ENCODE peak calls at places on chromosomes 7 and 10, in nine cellular contexts. One of them, this sample, is unnamed.

GRCh38 chr7:102935450-102936110 is 22.8 kb downstream of the LRRC17 start:
- DNase-seq in WERI-Rb-1: no peak
- DNase-seq in fibroblast of pulmonary artery: peak
- DNase-seq in tibial artery: no peak
- DNase-seq in IMR-90: no peak
- DNase-seq in choroid plexus epithelial cell: peak
- DNase-seq in neural progenitor cell: no peak
- DNase-seq in OCI-LY7: no peak
- DNase-seq in adrenal gland: no peak
- DNase-seq in this sample: no peak

GRCh38 chr7:141533149-141533949 is 17.9 kb upstream of the AGK start:
- DNase-seq in fibroblast of pulmonary artery: peak
- DNase-seq in IMR-90: peak
- DNase-seq in OCI-LY7: peak
- DNase-seq in adrenal gland: peak
- DNase-seq in WERI-Rb-1: peak
- DNase-seq in tibial artery: peak
- DNase-seq in neural progenitor cell: peak
- DNase-seq in choroid plexus epithelial cell: peak
- DNase-seq in this sample: peak

GRCh38 chr7:115357213-115357999 is 435.5 kb downstream of the MDFIC start:
- DNase-seq in adrenal gland: no peak
- DNase-seq in fibroblast of pulmonary artery: no peak
- DNase-seq in neural progenitor cell: no peak
- DNase-seq in WERI-Rb-1: no peak
- DNase-seq in IMR-90: peak
- DNase-seq in tibial artery: no peak
- DNase-seq in choroid plexus epithelial cell: no peak
- DNase-seq in OCI-LY7: no peak
- DNase-seq in this sample: no peak

GRCh38 chr10:94193466-94193924 is 169.2 kb downstream of the NOC3L start:
- DNase-seq in tibial artery: no peak
- DNase-seq in WERI-Rb-1: no peak
- DNase-seq in OCI-LY7: no peak
- DNase-seq in choroid plexus epithelial cell: peak
- DNase-seq in adrenal gland: no peak
- DNase-seq in neural progenitor cell: peak
- DNase-seq in IMR-90: peak
- DNase-seq in fibroblast of pulmonary artery: peak
- DNase-seq in this sample: no peak

GRCh38 chr7:55569797-55570196 is 2.5 kb downstream of the VOPP1 start:
- DNase-seq in neural progenitor cell: no peak
- DNase-seq in OCI-LY7: peak
- DNase-seq in adrenal gland: no peak
- DNase-seq in tibial artery: no peak
- DNase-seq in IMR-90: no peak
- DNase-seq in WERI-Rb-1: no peak
- DNase-seq in fibroblast of pulmonary artery: no peak
- DNase-seq in choroid plexus epithelial cell: no peak
- DNase-seq in this sample: no peak

GRCh38 chr7:128373588-128373987 is 12.1 kb upstream of the PRRT4 start:
- DNase-seq in OCI-LY7: no peak
- DNase-seq in tibial artery: no peak
- DNase-seq in adrenal gland: no peak
- DNase-seq in neural progenitor cell: no peak
- DNase-seq in fibroblast of pulmonary artery: no peak
- DNase-seq in choroid plexus epithelial cell: no peak
- DNase-seq in IMR-90: no peak
- DNase-seq in WERI-Rb-1: no peak
- DNase-seq in this sample: no peak

GRCh38 chr10:55158643-55159042 is 357.6 kb upstream of the PCDH15 start:
- DNase-seq in IMR-90: no peak
- DNase-seq in OCI-LY7: no peak
- DNase-seq in choroid plexus epithelial cell: no peak
- DNase-seq in neural progenitor cell: no peak
- DNase-seq in fibroblast of pulmonary artery: no peak
- DNase-seq in WERI-Rb-1: no peak
- DNase-seq in tibial artery: no peak
- DNase-seq in adrenal gland: no peak
- DNase-seq in this sample: no peak

GRCh38 chr7:139182363-139182762 is 48.7 kb upstream of the UBN2 start:
- DNase-seq in neural progenitor cell: no peak
- DNase-seq in adrenal gland: no peak
- DNase-seq in IMR-90: no peak
- DNase-seq in tibial artery: no peak
- DNase-seq in OCI-LY7: no peak
- DNase-seq in WERI-Rb-1: no peak
- DNase-seq in choroid plexus epithelial cell: no peak
- DNase-seq in fibroblast of pulmonary artery: no peak
- DNase-seq in this sample: no peak

GRCh38 chr10:14812271-14812670 is 25.6 kb downstream of the CDNF start:
- DNase-seq in fibroblast of pulmonary artery: peak
- DNase-seq in adrenal gland: no peak
- DNase-seq in tibial artery: no peak
- DNase-seq in WERI-Rb-1: no peak
- DNase-seq in OCI-LY7: no peak
- DNase-seq in choroid plexus epithelial cell: no peak
- DNase-seq in IMR-90: peak
- DNase-seq in neural progenitor cell: peak
- DNase-seq in this sample: no peak

GRCh38 chr10:23157691-23158369 is 34.3 kb upstream of the PTF1A start:
- DNase-seq in tibial artery: no peak
- DNase-seq in WERI-Rb-1: peak
- DNase-seq in neural progenitor cell: peak
- DNase-seq in fibroblast of pulmonary artery: peak
- DNase-seq in OCI-LY7: peak
- DNase-seq in choroid plexus epithelial cell: peak
- DNase-seq in adrenal gland: no peak
- DNase-seq in IMR-90: peak
- DNase-seq in this sample: peak

GRCh38 chr7:52961084-52961483 is 74.3 kb upstream of the POM121L12 start:
- DNase-seq in IMR-90: no peak
- DNase-seq in tibial artery: no peak
- DNase-seq in WERI-Rb-1: no peak
- DNase-seq in adrenal gland: no peak
- DNase-seq in choroid plexus epithelial cell: no peak
- DNase-seq in fibroblast of pulmonary artery: peak
- DNase-seq in neural progenitor cell: no peak
- DNase-seq in OCI-LY7: no peak
- DNase-seq in this sample: no peak

GRCh38 chr10:132547421-132547861 is 9.9 kb downstream of the INPP5A start:
- DNase-seq in choroid plexus epithelial cell: no peak
- DNase-seq in fibroblast of pulmonary artery: no peak
- DNase-seq in IMR-90: no peak
- DNase-seq in tibial artery: peak
- DNase-seq in WERI-Rb-1: no peak
- DNase-seq in adrenal gland: no peak
- DNase-seq in OCI-LY7: no peak
- DNase-seq in neural progenitor cell: no peak
- DNase-seq in this sample: no peak

GRCh38 chr10:68471063-68471585 is 649 bp downstream of the DNA2 start:
- DNase-seq in OCI-LY7: peak
- DNase-seq in fibroblast of pulmonary artery: no peak
- DNase-seq in IMR-90: no peak
- DNase-seq in tibial artery: no peak
- DNase-seq in choroid plexus epithelial cell: no peak
- DNase-seq in adrenal gland: no peak
- DNase-seq in neural progenitor cell: peak
- DNase-seq in WERI-Rb-1: no peak
- DNase-seq in this sample: peak

GRCh38 chr10:38730076-38730475 is 635.9 kb downstream of the ZNF37A start:
- DNase-seq in adrenal gland: no peak
- DNase-seq in fibroblast of pulmonary artery: no peak
- DNase-seq in choroid plexus epithelial cell: no peak
- DNase-seq in neural progenitor cell: no peak
- DNase-seq in IMR-90: no peak
- DNase-seq in tibial artery: no peak
- DNase-seq in WERI-Rb-1: no peak
- DNase-seq in OCI-LY7: no peak
- DNase-seq in this sample: no peak

GRCh38 chr7:13770305-13770704 is 219.2 kb downstream of the ETV1 start:
- DNase-seq in choroid plexus epithelial cell: peak
- DNase-seq in tibial artery: no peak
- DNase-seq in fibroblast of pulmonary artery: peak
- DNase-seq in adrenal gland: no peak
- DNase-seq in neural progenitor cell: no peak
- DNase-seq in OCI-LY7: no peak
- DNase-seq in IMR-90: peak
- DNase-seq in WERI-Rb-1: no peak
- DNase-seq in this sample: no peak

GRCh38 chr7:55255501-55256445 is 109.4 kb upstream of the LANCL2 start:
- DNase-seq in tibial artery: peak
- DNase-seq in fibroblast of pulmonary artery: peak
- DNase-seq in choroid plexus epithelial cell: peak
- DNase-seq in adrenal gland: peak
- DNase-seq in IMR-90: peak
- DNase-seq in OCI-LY7: peak
- DNase-seq in neural progenitor cell: peak
- DNase-seq in WERI-Rb-1: peak
- DNase-seq in this sample: peak

GRCh38 chr10:47299989-47300931 is at the start of gene GDF10:
- DNase-seq in neural progenitor cell: peak
- DNase-seq in choroid plexus epithelial cell: peak
- DNase-seq in WERI-Rb-1: peak
- DNase-seq in OCI-LY7: no peak
- DNase-seq in tibial artery: no peak
- DNase-seq in IMR-90: no peak
- DNase-seq in fibroblast of pulmonary artery: no peak
- DNase-seq in adrenal gland: no peak
- DNase-seq in this sample: no peak
- TF ChIP-seq CTCF in neural progenitor cell: peak
- TF ChIP-seq CTCF in choroid plexus epithelial cell: no peak
- TF ChIP-seq CTCF in WERI-Rb-1: peak
- TF ChIP-seq CTCF in OCI-LY7: no peak
- TF ChIP-seq CTCF in tibial artery: no peak
- TF ChIP-seq CTCF in IMR-90: no peak
- TF ChIP-seq CTCF in fibroblast of pulmonary artery: no peak
- TF ChIP-seq CTCF in adrenal gland: no peak
- TF ChIP-seq CTCF in this sample: no peak

GRCh38 chr7:151420144-151420543 is 10.3 kb upstream of the WDR86 start:
- DNase-seq in tibial artery: no peak
- DNase-seq in neural progenitor cell: no peak
- DNase-seq in fibroblast of pulmonary artery: no peak
- DNase-seq in OCI-LY7: no peak
- DNase-seq in choroid plexus epithelial cell: no peak
- DNase-seq in IMR-90: peak
- DNase-seq in adrenal gland: no peak
- DNase-seq in WERI-Rb-1: no peak
- DNase-seq in this sample: no peak

GRCh38 chr7:151424799-151425198 is 15.0 kb upstream of the WDR86 start:
- DNase-seq in IMR-90: peak
- DNase-seq in tibial artery: no peak
- DNase-seq in neural progenitor cell: no peak
- DNase-seq in adrenal gland: no peak
- DNase-seq in choroid plexus epithelial cell: peak
- DNase-seq in WERI-Rb-1: no peak
- DNase-seq in fibroblast of pulmonary artery: no peak
- DNase-seq in OCI-LY7: no peak
- DNase-seq in this sample: no peak

GRCh38 chr7:151423936-151424335 is 14.1 kb upstream of the WDR86 start:
- DNase-seq in neural progenitor cell: no peak
- DNase-seq in choroid plexus epithelial cell: no peak
- DNase-seq in tibial artery: no peak
- DNase-seq in OCI-LY7: no peak
- DNase-seq in adrenal gland: no peak
- DNase-seq in IMR-90: no peak
- DNase-seq in WERI-Rb-1: no peak
- DNase-seq in fibroblast of pulmonary artery: no peak
- DNase-seq in this sample: no peak

GRCh38 chr7:151423226-151423625 is 13.4 kb upstream of the WDR86 start:
- DNase-seq in choroid plexus epithelial cell: no peak
- DNase-seq in tibial artery: no peak
- DNase-seq in IMR-90: no peak
- DNase-seq in OCI-LY7: no peak
- DNase-seq in fibroblast of pulmonary artery: no peak
- DNase-seq in adrenal gland: no peak
- DNase-seq in neural progenitor cell: no peak
- DNase-seq in WERI-Rb-1: no peak
- DNase-seq in this sample: no peak

DNA sequence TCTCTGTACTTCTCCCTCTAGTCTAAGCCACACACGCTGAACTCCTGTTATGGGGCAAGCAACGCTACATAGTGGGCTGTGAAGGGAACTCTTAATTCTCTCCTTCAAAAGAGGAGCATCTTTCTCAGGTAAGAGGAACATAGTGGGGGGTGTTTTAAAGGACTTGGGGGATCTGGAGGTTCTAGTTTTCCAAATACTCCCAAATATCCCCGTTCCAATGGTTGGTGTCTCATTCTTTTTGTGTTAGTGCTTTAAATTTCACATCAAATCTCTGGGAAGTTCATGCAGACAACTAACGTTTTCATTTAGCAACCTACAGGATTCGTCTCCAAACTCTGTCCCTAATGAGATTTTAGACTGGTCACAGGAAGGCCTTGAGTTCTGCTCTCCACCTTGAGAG is 12.4 kb upstream of the WDR86 start:
- DNase-seq in IMR-90: no peak
- DNase-seq in neural progenitor cell: no peak
- DNase-seq in choroid plexus epithelial cell: no peak
- DNase-seq in adrenal gland: no peak
- DNase-seq in tibial artery: no peak
- DNase-seq in OCI-LY7: no peak
- DNase-seq in fibroblast of pulmonary artery: no peak
- DNase-seq in WERI-Rb-1: no peak
- DNase-seq in this sample: no peak
- H3K4me3 ChIP-seq in IMR-90: no peak
- H3K4me3 ChIP-seq in neural progenitor cell: no peak
- H3K4me3 ChIP-seq in choroid plexus epithelial cell: no peak
- H3K4me3 ChIP-seq in adrenal gland: no peak
- H3K4me3 ChIP-seq in tibial artery: no peak
- H3K4me3 ChIP-seq in OCI-LY7: no peak
- H3K4me3 ChIP-seq in fibroblast of pulmonary artery: no peak
- H3K4me3 ChIP-seq in WERI-Rb-1: no peak
- H3K4me3 ChIP-seq in this sample: no peak

GRCh38 chr10:70260259-70260658 is 23.5 kb downstream of the NPFFR1 start:
- DNase-seq in IMR-90: no peak
- DNase-seq in neural progenitor cell: no peak
- DNase-seq in adrenal gland: no peak
- DNase-seq in OCI-LY7: no peak
- DNase-seq in choroid plexus epithelial cell: no peak
- DNase-seq in tibial artery: no peak
- DNase-seq in WERI-Rb-1: no peak
- DNase-seq in fibroblast of pulmonary artery: no peak
- DNase-seq in this sample: no peak
- TF ChIP-seq CTCF in IMR-90: no peak
- TF ChIP-seq CTCF in neural progenitor cell: peak
- TF ChIP-seq CTCF in adrenal gland: no peak
- TF ChIP-seq CTCF in OCI-LY7: no peak
- TF ChIP-seq CTCF in choroid plexus epithelial cell: peak
- TF ChIP-seq CTCF in tibial artery: no peak
- TF ChIP-seq CTCF in WERI-Rb-1: peak
- TF ChIP-seq CTCF in fibroblast of pulmonary artery: no peak
- TF ChIP-seq CTCF in this sample: no peak

DNA sequence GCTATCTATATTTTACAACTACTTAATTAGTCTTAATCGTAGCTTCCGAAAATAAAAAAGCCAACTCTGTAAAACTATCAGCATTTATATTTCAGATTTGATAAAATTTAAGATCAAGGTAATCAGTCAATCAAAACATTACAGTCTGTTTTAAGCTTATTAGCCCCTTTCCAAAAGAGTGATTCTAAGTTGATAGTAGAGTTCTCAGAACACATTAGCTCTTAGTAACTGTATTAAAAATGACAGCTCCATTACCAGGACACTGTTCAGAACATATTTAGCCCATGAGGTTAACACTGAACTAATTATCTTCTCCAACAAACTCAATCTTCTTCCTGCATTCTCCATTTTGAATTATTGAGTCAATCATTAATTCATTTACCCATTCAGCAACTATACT is 110.3 kb upstream of the PALS2 start:
- DNase-seq in WERI-Rb-1: no peak
- DNase-seq in IMR-90: no peak
- DNase-seq in adrenal gland: no peak
- DNase-seq in OCI-LY7: no peak
- DNase-seq in fibroblast of pulmonary artery: no peak
- DNase-seq in neural progenitor cell: no peak
- DNase-seq in tibial artery: no peak
- DNase-seq in choroid plexus epithelial cell: no peak
- DNase-seq in this sample: no peak
- H3K4me3 ChIP-seq in WERI-Rb-1: no peak
- H3K4me3 ChIP-seq in IMR-90: no peak
- H3K4me3 ChIP-seq in adrenal gland: no peak
- H3K4me3 ChIP-seq in OCI-LY7: no peak
- H3K4me3 ChIP-seq in fibroblast of pulmonary artery: no peak
- H3K4me3 ChIP-seq in neural progenitor cell: no peak
- H3K4me3 ChIP-seq in tibial artery: no peak
- H3K4me3 ChIP-seq in choroid plexus epithelial cell: no peak
- H3K4me3 ChIP-seq in this sample: no peak